ENCODE peak calls at places on chromosomes 3 and 15, in six cellular contexts. H is GM10248, M is osteoblast, G is endothelial cell, E is body of pancreas, N is esophagus muscularis mucosa. Y is an unnamed sample.

GRCh38 chr3:121126378-121127035 is 218.5 kb downstream of the STXBP5L start:
- DNase-seq in H (no peak), M (no peak), G (no peak), E (no peak), N (no peak), Y (no peak)

GRCh38 chr3:128456776-128457715 is 9.6 kb downstream of the DNAJB8 start:
- DNase-seq in H (no peak), M (no peak), G (no peak), E (no peak), N (no peak), Y (no peak)

GRCh38 chr3:188156051-188156450 is 2.1 kb downstream of the LPP start:
- DNase-seq in H (no peak), M (peak), G (no peak), E (no peak), N (no peak), Y (no peak)

GRCh38 chr3:195259564-195260285 is 11.2 kb downstream of the XXYLT1 start:
- DNase-seq in H (peak), M (peak), G (peak), E (peak), N (peak), Y (peak)

GRCh38 chr3:114022145-114022544 is 34.2 kb downstream of the CCDC191 start:
- DNase-seq in H (no peak), M (no peak), G (no peak), E (no peak), N (no peak), Y (no peak)

GRCh38 chr3:25944328-25944727 is 154.4 kb downstream of the OXSM start:
- DNase-seq in H (no peak), M (no peak), G (no peak), E (no peak), N (no peak), Y (no peak)

GRCh38 chr3:31918179-31919165 is 62.6 kb downstream of the OSBPL10 start:
- DNase-seq in H (peak), M (no peak), G (no peak), E (no peak), N (no peak), Y (no peak)

GRCh38 chr15:41827880-41828746 is at the start of gene JMJD7:
- DNase-seq in H (peak), M (peak), G (peak), E (peak), N (peak), Y (peak)

GRCh38 chr3:148158210-148158609 is 539.5 kb upstream of the AGTR1 start:
- DNase-seq in H (no peak), M (no peak), G (no peak), E (no peak), N (no peak), Y (no peak)

GRCh38 chr3:172106989-172107388 is 67.6 kb downstream of the FNDC3B start:
- DNase-seq in H (peak), M (no peak), G (no peak), E (no peak), N (no peak), Y (no peak)

GRCh38 chr3:8301977-8302589 is 199.5 kb upstream of the LMCD1 start:
- DNase-seq in H (peak), M (peak), G (no peak), E (no peak), N (peak), Y (no peak)

GRCh38 chr15:39589815-39590644 is 9.2 kb downstream of the THBS1 start:
- DNase-seq in H (no peak), M (peak), G (no peak), E (no peak), N (no peak), Y (no peak)

GRCh38 chr3:169179193-169180122 is 484.1 kb downstream of the MECOM start:
- DNase-seq in H (no peak), M (no peak), G (no peak), E (no peak), N (no peak), Y (no peak)

GRCh38 chr15:100308222-100309007 is 33.4 kb downstream of the ADAMTS17 start:
- DNase-seq in H (no peak), M (no peak), G (no peak), E (no peak), N (no peak), Y (no peak)

GRCh38 chr15:100975043-100975442 is 55.9 kb downstream of the LRRK1 start:
- DNase-seq in H (no peak), M (no peak), G (no peak), E (no peak), N (no peak), Y (no peak)

GRCh38 chr3:106728315-106728821 is 648.9 kb upstream of the CCDC54 start:
- DNase-seq in H (no peak), M (peak), G (no peak), E (no peak), N (no peak), Y (no peak)

GRCh38 chr3:42820746-42821051 is 11.5 kb downstream of the ACKR2 start:
- DNase-seq in H (no peak), M (no peak), G (no peak), E (no peak), N (no peak), Y (no peak)

GRCh38 chr3:38347421-38348200 is 1.0 kb downstream of the XYLB start:
- DNase-seq in H (no peak), M (no peak), G (no peak), E (no peak), N (no peak), Y (no peak)

GRCh38 chr3:104412608-104413580 is 953.8 kb upstream of the ALCAM start:
- DNase-seq in H (no peak), M (peak), G (no peak), E (no peak), N (no peak), Y (no peak)

GRCh38 chr3:196965804-196966173 is 2.8 kb downstream of the PIGZ start:
- DNase-seq in H (no peak), M (no peak), G (no peak), E (no peak), N (no peak), Y (no peak)

GRCh38 chr3:50660386-50660785 is 14.3 kb upstream of the DOCK3 start:
- DNase-seq in H (no peak), M (no peak), G (no peak), E (no peak), N (no peak), Y (no peak)

DNA sequence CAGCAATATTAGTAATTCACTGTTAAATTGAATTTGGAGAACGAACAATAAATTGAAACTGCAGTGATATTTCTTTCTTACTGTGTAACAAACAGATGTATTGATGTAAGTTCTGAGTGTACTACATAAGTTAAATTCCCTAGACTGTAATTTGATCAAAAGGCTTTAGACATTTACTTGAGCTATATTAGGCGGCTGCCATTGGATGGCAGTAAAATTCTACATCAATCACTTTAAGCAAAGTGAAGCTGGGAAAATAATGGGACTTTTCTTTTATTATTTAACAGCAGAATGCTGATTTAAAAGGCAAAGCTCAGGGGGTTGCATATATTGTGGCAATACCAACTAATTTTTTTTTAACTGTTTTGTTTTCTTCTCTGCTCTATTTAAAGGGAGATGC is 212.6 kb upstream of the PLSCR5 start:
- DNase-seq in H (no peak), M (no peak), G (no peak), E (no peak), N (no peak), Y (no peak)
- TF ChIP-seq CTCF in H (no peak), M (peak), G (no peak), E (no peak), N (no peak), Y (no peak)

GRCh38 chr3:47276558-47276957 is 6.0 kb downstream of the KIF9 start:
- DNase-seq in H (no peak), M (no peak), G (no peak), E (no peak), N (no peak), Y (no peak)
- TF ChIP-seq CTCF in H (no peak), M (no peak), G (no peak), E (no peak), N (no peak), Y (no peak)

GRCh38 chr3:189232790-189233189 is 61.0 kb downstream of the TPRG1 start:
- DNase-seq in H (no peak), M (peak), G (no peak), E (no peak), N (no peak), Y (no peak)

GRCh38 chr3:189235214-189235613 is 63.4 kb downstream of the TPRG1 start:
- DNase-seq in H (no peak), M (no peak), G (no peak), E (no peak), N (no peak), Y (no peak)

GRCh38 chr3:189236352-189236751 is 64.6 kb downstream of the TPRG1 start:
- DNase-seq in H (peak), M (no peak), G (no peak), E (no peak), N (no peak), Y (no peak)

GRCh38 chr3:189229421-189229820 is 57.6 kb downstream of the TPRG1 start:
- DNase-seq in H (peak), M (no peak), G (no peak), E (no peak), N (no peak), Y (no peak)

DNA sequence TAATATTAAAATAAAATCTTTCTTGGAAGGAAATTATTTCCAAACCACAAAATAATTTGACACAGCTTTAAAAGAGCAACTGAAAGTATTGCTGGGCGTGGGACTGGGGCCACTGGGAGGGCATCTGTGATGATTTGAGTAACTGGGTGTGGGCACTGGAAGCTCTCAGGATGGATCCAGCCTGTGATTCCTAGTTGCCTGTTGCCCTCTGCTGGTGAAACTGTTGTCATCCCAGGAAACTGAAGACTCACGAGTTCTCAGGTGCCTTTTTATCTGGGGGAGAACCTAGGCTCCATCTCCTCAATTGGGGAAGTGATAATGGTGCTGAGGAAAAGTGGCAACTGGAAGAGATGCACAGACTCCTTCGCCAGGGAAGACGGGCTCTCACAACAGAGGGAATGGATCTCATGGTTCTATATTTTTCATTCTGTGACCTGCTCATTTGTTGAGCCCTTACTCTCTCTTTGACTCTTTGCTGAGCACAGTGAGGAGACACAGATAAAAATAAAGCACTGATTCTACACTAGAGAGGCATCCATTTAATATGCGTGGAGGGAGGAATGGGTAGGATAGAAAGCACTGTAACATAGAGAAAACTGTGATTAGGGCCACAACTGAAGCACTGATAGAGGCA is 61.6 kb downstream of the TPRG1 start:
- DNase-seq in H (peak), M (peak), G (peak), E (peak), N (no peak), Y (no peak)
- TF ChIP-seq CTCF in H (peak), M (peak), G (peak), E (peak), N (peak), Y (peak)

GRCh38 chr15:71784719-71785118 is 25.6 kb upstream of the NR2E3 start:
- DNase-seq in H (no peak), M (no peak), G (peak), E (no peak), N (no peak), Y (no peak)
- TF ChIP-seq CTCF in H (peak), M (peak), G (peak), E (no peak), N (no peak), Y (no peak)

GRCh38 chr3:16487506-16488175 is 25.9 kb downstream of the RFTN1 start:
- DNase-seq in H (no peak), M (no peak), G (no peak), E (no peak), N (no peak), Y (no peak)

GRCh38 chr3:16486951-16487480 is 26.5 kb downstream of the RFTN1 start:
- DNase-seq in H (no peak), M (no peak), G (no peak), E (no peak), N (no peak), Y (no peak)

GRCh38 chr3:16485024-16485992 is 28.2 kb downstream of the RFTN1 start:
- DNase-seq in H (no peak), M (no peak), G (no peak), E (no peak), N (no peak), Y (no peak)

GRCh38 chr3:16484216-16484615 is 29.3 kb downstream of the RFTN1 start:
- DNase-seq in H (no peak), M (peak), G (no peak), E (peak), N (no peak), Y (no peak)

GRCh38 chr3:16486201-16486600 is 27.3 kb downstream of the RFTN1 start:
- DNase-seq in H (no peak), M (no peak), G (no peak), E (no peak), N (no peak), Y (no peak)
- TF ChIP-seq CTCF in H (no peak), M (no peak), G (no peak), E (no peak), N (no peak), Y (no peak)

GRCh38 chr15:66923438-66923881 is 141.9 kb upstream of the SMAD3 start:
- DNase-seq in H (no peak), M (peak), G (peak), E (peak), N (no peak), Y (no peak)
- TF ChIP-seq CTCF in H (peak), M (peak), G (peak), E (no peak), N (peak), Y (peak)

GRCh38 chr3:183895296-183895695 is 10.6 kb upstream of the PARL start:
- DNase-seq in H (peak), M (peak), G (peak), E (no peak), N (no peak), Y (no peak)
- TF ChIP-seq CTCF in H (peak), M (peak), G (peak), E (peak), N (peak), Y (peak)

DNA sequence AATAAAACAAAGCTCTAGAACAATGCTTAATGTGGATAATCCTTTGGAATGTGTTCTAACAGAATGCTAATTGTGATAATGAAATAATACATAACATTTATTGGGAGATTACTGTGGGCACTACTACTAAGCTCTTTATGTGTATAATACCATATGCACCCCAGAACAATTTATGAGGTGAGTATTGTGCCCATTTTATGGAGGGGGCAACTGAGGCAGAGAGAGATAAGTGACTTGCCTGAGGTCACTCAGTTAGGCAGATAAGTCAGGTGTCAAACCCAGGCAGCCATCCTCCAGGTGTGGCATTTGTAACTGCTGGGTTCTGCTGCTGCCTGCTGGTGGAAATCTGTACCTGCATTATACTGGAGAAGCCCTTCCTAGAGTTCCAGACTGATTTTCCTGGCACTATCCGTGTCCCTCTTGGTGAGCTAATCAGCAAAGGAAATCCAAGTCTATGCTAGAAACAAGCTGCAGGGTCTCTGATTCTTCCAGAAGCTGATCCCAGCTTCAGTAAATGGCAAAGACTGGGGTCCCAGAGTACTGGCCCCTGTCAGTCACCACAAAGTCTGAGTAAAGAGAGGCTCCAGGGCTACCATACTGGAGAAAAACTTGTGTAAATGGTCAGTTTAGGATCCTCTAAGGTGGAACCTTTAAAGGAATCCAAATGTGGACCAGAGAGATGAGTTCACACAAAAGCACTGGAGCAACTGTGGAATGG is 22.6 kb upstream of the RBP1 start:
- DNase-seq in H (peak), M (no peak), G (peak), E (peak), N (peak), Y (no peak)
- TF ChIP-seq CTCF in H (peak), M (peak), G (peak), E (peak), N (peak), Y (peak)

GRCh38 chr15:62847900-62848489 is 194.6 kb upstream of the TPM1 start:
- DNase-seq in H (peak), M (peak), G (peak), E (peak), N (no peak), Y (peak)
- TF ChIP-seq CTCF in H (peak), M (peak), G (peak), E (peak), N (peak), Y (peak)

GRCh38 chr3:46907271-46907670 is 29.8 kb downstream of the PTH1R start:
- DNase-seq in H (no peak), M (peak), G (no peak), E (no peak), N (no peak), Y (no peak)

GRCh38 chr3:46907960-46908293 is 30.4 kb downstream of the PTH1R start:
- DNase-seq in H (no peak), M (no peak), G (no peak), E (no peak), N (no peak), Y (no peak)

GRCh38 chr3:46908986-46909534 is 31.5 kb downstream of the PTH1R start:
- DNase-seq in H (no peak), M (no peak), G (no peak), E (no peak), N (no peak), Y (no peak)

GRCh38 chr3:46909535-46910161 is 32.1 kb downstream of the PTH1R start:
- DNase-seq in H (peak), M (peak), G (peak), E (peak), N (no peak), Y (peak)

GRCh38 chr3:46908294-46908985 is 30.9 kb downstream of the PTH1R start:
- DNase-seq in H (no peak), M (peak), G (no peak), E (no peak), N (no peak), Y (no peak)
- TF ChIP-seq CTCF in H (no peak), M (peak), G (no peak), E (no peak), N (peak), Y (no peak)